ENCODE peak calls at places on chromosome 21, in ten cellular contexts. G is aorta; M is GM20000; Z is stimulated activated CD8-positive, alpha-beta memory T cell treated with anti-CD3 and anti-CD28 coated beads, Interleukin-15, amount 100 ng/mL, for 1 hour; F is ovary; C is HT1080; W is astrocyte; S is T47D; Q is suprapubic skin; L is ELF-1. Y is an unnamed sample.

GRCh38 chr21:41561701-41562100 is 53.7 kb upstream of the TMPRSS2 start:
- DNase-seq in C (no peak), M (no peak), Q (no peak), G (no peak), F (no peak), S (no peak), Z (no peak), L (no peak), W (no peak), Y (no peak)

GRCh38 chr21:32334980-32335471 is 36.4 kb downstream of the MRAP start:
- DNase-seq in Q (no peak), S (no peak), F (no peak), Z (no peak), L (no peak), M (no peak), C (no peak), G (no peak), W (peak; percentile 44), Y (no peak)

GRCh38 chr21:34073749-34074282 is 438 bp downstream of the MRPS6 start:
- DNase-seq in C (no peak), Q (no peak), F (peak; percentile 63), W (no peak), G (peak; percentile 84), Z (no peak), S (peak; percentile 28), M (peak; percentile 75), L (no peak), Y (no peak)

GRCh38 chr21:38916214-38916964 is 110.7 kb downstream of the ETS2 start:
- DNase-seq in L (no peak), Z (no peak), F (no peak), W (no peak), C (no peak), G (no peak), S (no peak), M (no peak), Q (no peak), Y (no peak)

GRCh38 chr21:15301736-15302135 is 236.9 kb upstream of the NRIP1 start:
- DNase-seq in G (no peak), W (peak; percentile 67), Z (no peak), Q (no peak), F (no peak), L (no peak), C (peak; percentile 48), M (no peak), S (no peak), Y (no peak)

GRCh38 chr21:32382108-32382601 is 10.7 kb downstream of the URB1 start:
- DNase-seq in S (no peak), Q (no peak), Z (no peak), C (no peak), G (no peak), F (no peak), M (no peak), L (no peak), W (peak; percentile 89), Y (no peak)

GRCh38 chr21:15823486-15824150 is 93.8 kb downstream of the USP25 start:
- DNase-seq in W (no peak), Z (no peak), F (no peak), G (no peak), S (no peak), L (no peak), M (no peak), C (no peak), Q (no peak), Y (no peak)

GRCh38 chr21:36883532-36884486 is 82.7 kb downstream of the HLCS start:
- DNase-seq in L (no peak), F (no peak), C (peak; percentile 82), Z (no peak), S (no peak), G (no peak), M (no peak), W (peak; percentile 92), Q (no peak), Y (no peak)

GRCh38 chr21:28294046-28294445 is 698.6 kb downstream of the LTN1 start:
- DNase-seq in W (peak; percentile 52), M (no peak), Q (no peak), Z (no peak), G (no peak), L (no peak), C (peak; percentile 17), F (no peak), S (no peak), Y (no peak)

GRCh38 chr21:45525153-45525909 is 16.9 kb downstream of the SLC19A1 start:
- DNase-seq in G (peak; percentile 72), F (peak; percentile 61), W (no peak), Z (no peak), L (no peak), Q (peak; percentile 76), M (no peak), C (no peak), S (no peak), Y (peak; percentile 93)

GRCh38 chr21:43280949-43281633 is 112.3 kb downstream of the CRYAA start:
- DNase-seq in Q (no peak), G (no peak), L (no peak), Z (no peak), S (no peak), C (no peak), F (peak; percentile 10), M (no peak), W (no peak), Y (no peak)

GRCh38 chr21:33642896-33643657 is 776 bp downstream of the ITSN1 start:
- DNase-seq in M (peak; percentile 40), W (peak; percentile 20), S (peak; percentile 14), F (peak; percentile 57), G (peak; percentile 85), L (peak; percentile 69), C (no peak), Q (no peak), Z (no peak), Y (peak; percentile 58)

GRCh38 chr21:46619846-46620245 is 15.0 kb upstream of the S100B start:
- DNase-seq in Q (no peak), M (no peak), C (no peak), F (no peak), G (no peak), S (no peak), Z (no peak), L (no peak), W (no peak), Y (no peak)

GRCh38 chr21:29475329-29475728 is 176.6 kb downstream of the BACH1 start:
- DNase-seq in S (no peak), Q (no peak), Z (no peak), L (no peak), F (no peak), M (no peak), W (no peak), C (no peak), G (no peak), Y (no peak)

GRCh38 chr21:45562401-45562800 is 20.2 kb upstream of the SLC19A1 start:
- DNase-seq in F (no peak), C (no peak), L (no peak), S (no peak), Z (no peak), W (no peak), G (peak; percentile 33), M (no peak), Q (peak; percentile 26), Y (no peak)

GRCh38 chr21:28018741-28019669 is 973.7 kb downstream of the LTN1 start:
- DNase-seq in C (peak; percentile 65), S (no peak), M (peak; percentile 2), L (peak; percentile 2), Q (no peak), F (no peak), W (no peak), G (no peak), Z (no peak), Y (no peak)

GRCh38 chr21:36847189-36847588 is 119.3 kb downstream of the HLCS start:
- DNase-seq in W (peak; percentile 72), M (no peak), L (no peak), F (no peak), G (no peak), S (peak; percentile 48), C (peak; percentile 79), Z (no peak), Q (no peak), Y (no peak)

GRCh38 chr21:39804264-39804663 is 59.3 kb downstream of the IGSF5 start:
- DNase-seq in W (no peak), G (no peak), F (no peak), C (no peak), M (no peak), Z (no peak), S (no peak), Q (no peak), L (no peak), Y (no peak)

GRCh38 chr21:37835512-37835911 is 80.7 kb downstream of the KCNJ6 start:
- DNase-seq in Z (no peak), W (no peak), C (no peak), S (no peak), L (no peak), M (no peak), G (no peak), F (no peak), Q (no peak), Y (no peak)

GRCh38 chr21:18138507-18138906 is 106.1 kb upstream of the CHODL start:
- DNase-seq in M (no peak), W (no peak), F (no peak), C (no peak), S (no peak), G (no peak), Q (no peak), Z (no peak), L (no peak), Y (no peak)

GRCh38 chr21:26941436-26941835 is 25.5 kb downstream of the ADAMTS5 start:
- DNase-seq in L (no peak), F (no peak), Q (no peak), Z (no peak), C (no peak), W (peak; percentile 7), G (no peak), S (no peak), M (no peak), Y (no peak)

GRCh38 chr21:44006656-44007055 is 5.5 kb upstream of the TRAPPC10 start:
- DNase-seq in M (no peak), C (no peak), S (no peak), Q (no peak), Z (no peak), L (no peak), W (peak; percentile 92), F (no peak), G (no peak), Y (no peak)

GRCh38 chr21:33266784-33267135 is 593 bp downstream of the IL10RB start:
- DNase-seq in W (no peak), G (no peak), C (no peak), M (peak; percentile 54), Q (no peak), Z (no peak), F (peak; percentile 35), L (no peak), S (no peak), Y (no peak)

GRCh38 chr21:41706678-41707077 is 60.2 kb downstream of the RIPK4 start:
- DNase-seq in M (no peak), L (no peak), C (peak; percentile 30), G (no peak), W (peak; percentile 37), Z (no peak), Q (no peak), S (no peak), F (no peak), Y (no peak)

GRCh38 chr21:27213328-27213727 is 246.4 kb upstream of the ADAMTS5 start:
- DNase-seq in G (no peak), F (no peak), W (no peak), M (no peak), Q (no peak), Z (no peak), L (no peak), S (no peak), C (no peak), Y (no peak)

GRCh38 chr21:44702973-44703730 is 6.2 kb downstream of the KRTAP10-12 start:
- DNase-seq in C (no peak), M (no peak), F (no peak), Z (no peak), S (no peak), W (no peak), Q (peak; percentile 65), G (no peak), L (no peak), Y (no peak)

GRCh38 chr21:32425628-32426027 is 13.1 kb downstream of the EVA1C start:
- DNase-seq in G (peak; percentile 7), W (no peak), L (no peak), Q (no peak), S (no peak), C (no peak), F (no peak), M (no peak), Z (no peak), Y (no peak)

GRCh38 chr21:35258521-35258920 is 209.4 kb upstream of the RUNX1 start:
- DNase-seq in M (no peak), F (no peak), Z (no peak), C (no peak), G (no peak), L (no peak), Q (no peak), S (no peak), W (no peak), Y (no peak)